ENCODE peak calls at places on chromosomes 4 and X, in ten cellular contexts. L is SJSA1; B is CD4-positive, CD25-positive, alpha-beta regulatory T cell; I is EL; Q is stimulated activated CD8-positive, alpha-beta memory T cell treated with anti-CD3 and anti-CD28 coated beads, Interleukin-7, amount 100 ng/mL, for 1 hour; J is NCI-H1092; W is cardiac fibroblast; K is T-helper 1 cell; V is anterior cingulate cortex; S is fibroblast of mammary gland. D is an unnamed sample.

GRCh38 chrX:21702725-21703228 is 44.6 kb upstream of the KLHL34 start:
- DNase-seq in L (no peak), Q (no peak), S (no peak), I (no peak), B (no peak), K (no peak), J (no peak), W (no peak), V (no peak), D (no peak)

GRCh38 chr4:53905935-53906377 is 158.4 kb downstream of the CHIC2 start:
- DNase-seq in I (peak), S (peak), V (peak), L (peak), B (no peak), J (no peak), Q (no peak), K (no peak), W (peak), D (peak)

GRCh38 chr4:139304920-139305319 is 2.6 kb upstream of the NDUFC1 start:
- DNase-seq in K (no peak), V (no peak), J (no peak), B (no peak), L (no peak), W (no peak), S (no peak), I (no peak), Q (no peak), D (no peak)

GRCh38 chr4:141375855-141376254 is 155.2 kb downstream of the ZNF330 start:
- DNase-seq in W (peak), J (no peak), V (no peak), L (peak), I (peak), Q (no peak), S (peak), K (no peak), B (no peak), D (peak)

GRCh38 chr4:152778656-152779512 is 646 bp downstream of the TIGD4 start:
- DNase-seq in J (peak), L (no peak), I (peak), S (peak), Q (peak), K (no peak), B (no peak), W (peak), V (peak), D (peak)

GRCh38 chr4:25012671-25013070 is 18.1 kb downstream of the LGI2 start:
- DNase-seq in V (no peak), K (no peak), W (no peak), B (no peak), S (no peak), J (no peak), Q (no peak), L (no peak), I (no peak), D (peak)

GRCh38 chr4:76373919-76374552 is 46.9 kb downstream of the CCDC158 start:
- DNase-seq in W (peak), Q (no peak), K (no peak), I (peak), B (no peak), L (no peak), J (no peak), S (peak), V (no peak), D (peak)

GRCh38 chr4:4554234-4554633 is 12.4 kb upstream of the STX18 start:
- DNase-seq in J (no peak), K (no peak), W (no peak), I (no peak), Q (no peak), L (no peak), B (no peak), V (no peak), S (no peak), D (no peak)

GRCh38 chrX:10415704-10416001 is 204.7 kb downstream of the MID1 start:
- DNase-seq in I (peak), J (no peak), L (peak), B (no peak), S (peak), K (no peak), V (no peak), W (no peak), Q (no peak), D (no peak)

GRCh38 chr4:19187104-19187503 is 1064.6 kb upstream of the SLIT2 start:
- DNase-seq in B (no peak), Q (no peak), V (no peak), W (peak), K (no peak), L (no peak), I (peak), J (no peak), S (no peak), D (no peak)

GRCh38 chr4:28921886-28922285 is 1798.3 kb upstream of the PCDH7 start:
- DNase-seq in K (no peak), I (peak), Q (no peak), V (no peak), W (no peak), S (no peak), B (no peak), J (no peak), L (no peak), D (no peak)

GRCh38 chr4:103137446-103137827 is 37.8 kb upstream of the BDH2 start:
- DNase-seq in W (no peak), I (peak), Q (no peak), J (no peak), B (no peak), V (no peak), L (no peak), K (no peak), S (peak), D (no peak)

D was measured in thyroid gland.